ENCODE peak calls at places on chromosomes 1 and 21, in ten cellular contexts. G is fibroblast of the conjunctiva; W is HEK293T; I is stimulated activated CD8-positive, alpha-beta memory T cell treated with anti-CD3 and anti-CD28 coated beads, Interleukin-15, amount 100 ng/mL, for 48 hours; R is activated gamma-delta T cell treated with anti-CD3 and anti-CD28 coated beads, Interleukin-2, amount 50 U/mL, for 16 hours; V is HTR-8/SVneo; U is ecto neural progenitor cell; B is NCI-H1048; K is Caki2; N is activated effector memory CD4-positive, alpha-beta T cell treated with anti-CD3 and anti-CD28 coated beads, Interleukin-2, amount 50 U/mL, for 16 hours. Q is an unnamed sample.

GRCh38 chr1:12616709-12617373 is 1.2 kb downstream of the DHRS3 start:
- DNase-seq in B (no peak), N (peak), K (no peak), W (no peak), R (no peak), G (no peak), I (no peak), U (peak), V (no peak), Q (no peak)

GRCh38 chr1:59072017-59072947 is 224.6 kb upstream of the FGGY start:
- DNase-seq in K (no peak), V (no peak), G (no peak), N (no peak), B (no peak), R (no peak), W (no peak), I (no peak), U (no peak), Q (no peak)

GRCh38 chr1:70826428-70826827 is 221.2 kb downstream of the PTGER3 start:
- DNase-seq in I (no peak), N (no peak), W (no peak), B (no peak), R (no peak), U (no peak), G (no peak), K (no peak), V (no peak), Q (no peak)

GRCh38 chr1:99230695-99231094 is 33.6 kb upstream of the PLPPR4 start:
- DNase-seq in W (no peak), K (no peak), I (no peak), V (no peak), U (no peak), G (no peak), R (no peak), B (no peak), N (no peak), Q (no peak)

GRCh38 chr21:32940079-32941014 is 85.4 kb upstream of the OLIG2 start:
- DNase-seq in I (no peak), U (no peak), G (peak), K (peak), V (peak), R (peak), W (peak), B (peak), N (peak), Q (peak)

GRCh38 chr1:100612540-100612939 is 74.6 kb downstream of the GPR88 start:
- DNase-seq in I (no peak), N (no peak), B (no peak), G (no peak), R (no peak), U (no peak), K (no peak), W (no peak), V (no peak), Q (no peak)

GRCh38 chr1:241637604-241638003 is 2.6 kb downstream of the CHML start:
- DNase-seq in G (no peak), R (no peak), N (no peak), K (no peak), W (no peak), U (no peak), I (no peak), B (no peak), V (no peak), Q (no peak)

GRCh38 chr1:157193702-157194391 is 55.7 kb upstream of the ETV3 start:
- DNase-seq in K (peak), N (peak), U (peak), G (peak), R (peak), W (peak), V (peak), I (peak), B (peak), Q (peak)

GRCh38 chr1:98653186-98653585 is 8.3 kb upstream of the SNX7 start:
- DNase-seq in K (no peak), W (no peak), G (no peak), I (no peak), B (no peak), R (no peak), N (no peak), V (no peak), U (no peak), Q (no peak)

GRCh38 chr1:21149430-21149861 is 27.3 kb downstream of the EIF4G3 start:
- DNase-seq in W (no peak), U (no peak), V (no peak), B (no peak), G (peak), I (no peak), R (no peak), N (no peak), K (peak), Q (peak)

GRCh38 chr1:245990315-245991022 is 516.6 kb downstream of the SMYD3 start:
- DNase-seq in G (no peak), I (no peak), U (no peak), V (no peak), W (no peak), R (no peak), K (no peak), B (no peak), N (no peak), Q (no peak)

GRCh38 chr1:115296981-115297380 is 41.1 kb downstream of the NGF start:
- DNase-seq in B (no peak), U (no peak), W (no peak), N (no peak), R (no peak), G (no peak), K (no peak), V (no peak), I (no peak), Q (no peak)

GRCh38 chr1:154326546-154327465 is 1.5 kb downstream of the ATP8B2 start:
- DNase-seq in U (no peak), K (no peak), R (no peak), W (no peak), V (no peak), N (peak), I (no peak), G (peak), B (no peak), Q (peak)

GRCh38 chr1:15885701-15886612 is 38.5 kb downstream of the SPEN start:
- DNase-seq in K (peak), W (peak), V (peak), R (no peak), N (no peak), U (peak), B (peak), G (peak), I (peak), Q (peak)

GRCh38 chr1:15352122-15352957 is 57.3 kb upstream of the EFHD2 start:
- DNase-seq in B (no peak), R (peak), G (no peak), U (no peak), V (peak), N (peak), I (peak), W (peak), K (peak), Q (peak)

GRCh38 chr21:21851657-21852056 is 853.4 kb downstream of the NCAM2 start:
- DNase-seq in R (no peak), U (no peak), B (no peak), V (no peak), G (no peak), W (no peak), I (no peak), K (no peak), N (no peak), Q (no peak)

GRCh38 chr1:207152792-207153434 is 48.9 kb downstream of the C4BPA start:
- DNase-seq in B (no peak), K (no peak), G (no peak), I (no peak), W (no peak), R (no peak), V (no peak), U (no peak), N (no peak), Q (no peak)

GRCh38 chr1:55363261-55363660 is 148.1 kb upstream of the USP24 start:
- DNase-seq in K (no peak), N (no peak), R (no peak), I (no peak), V (no peak), W (no peak), G (no peak), U (no peak), B (no peak), Q (no peak)

GRCh38 chr1:182169203-182169602 is 107.7 kb upstream of the ZNF648 start:
- DNase-seq in N (no peak), V (no peak), G (no peak), K (no peak), W (no peak), R (no peak), B (no peak), U (no peak), I (no peak), Q (no peak)

GRCh38 chr1:24018611-24019580 is 38.8 kb upstream of the SRSF10 start:
- DNase-seq in V (peak), I (no peak), R (no peak), N (no peak), W (peak), G (peak), B (peak), K (peak), U (peak), Q (peak)

GRCh38 chr1:17434016-17434415 is 5.5 kb downstream of the RCC2 start:
- DNase-seq in K (no peak), I (no peak), W (no peak), V (no peak), U (no peak), R (no peak), G (no peak), B (no peak), N (no peak), Q (no peak)

GRCh38 chr1:207944571-207944970 is 33.6 kb upstream of the CD34 start:
- DNase-seq in K (no peak), U (no peak), V (peak), B (no peak), G (no peak), W (no peak), N (no peak), I (no peak), R (no peak), Q (no peak)

GRCh38 chr1:173997796-173998195 is 24.4 kb downstream of the RC3H1 start:
- DNase-seq in I (no peak), W (no peak), N (no peak), V (peak), U (no peak), K (peak), B (no peak), R (no peak), G (no peak), Q (peak)

GRCh38 chr1:202852163-202852904 is 36.6 kb downstream of the RABIF start:
- DNase-seq in N (peak), U (peak), I (peak), W (peak), V (peak), G (peak), R (no peak), K (no peak), B (no peak), Q (peak)

GRCh38 chr21:29914326-29914725 is 25.5 kb downstream of the GRIK1 start:
- DNase-seq in I (no peak), U (no peak), G (no peak), N (no peak), B (no peak), K (no peak), V (no peak), R (no peak), W (no peak), Q (no peak)

GRCh38 chr1:9842073-9842711 is 18.4 kb upstream of the CLSTN1 start:
- DNase-seq in R (no peak), G (peak), U (no peak), B (no peak), I (no peak), W (no peak), K (no peak), N (peak), V (no peak), Q (no peak)

GRCh38 chr1:41397943-41398342 is 36.7 kb downstream of the FOXO6 start:
- DNase-seq in K (no peak), N (no peak), I (no peak), W (no peak), R (no peak), U (no peak), V (no peak), B (no peak), G (no peak), Q (no peak)